ENCODE peak calls at places on chromosomes 2 and 18, in six cellular contexts. H, I, P, Y, G and Q are unnamed samples.

GRCh38 chr2:15772196-15772595 is 168.2 kb upstream of the MYCN start:
- DNase-seq in P (no peak), Y (no peak), G (no peak), H (no peak), I (no peak), Q (no peak)

GRCh38 chr2:11507517-11507916 is 26.3 kb upstream of the GREB1 start:
- DNase-seq in H (no peak), G (no peak), I (no peak), Y (no peak), P (no peak), Q (no peak)

GRCh38 chr2:22167256-22167655 is 1043.5 kb downstream of the TDRD15 start:
- DNase-seq in H (no peak), Y (no peak), G (no peak), P (no peak), I (no peak), Q (peak; percentile 17)

GRCh38 chr2:100476606-100477005 is 6.3 kb downstream of the NMS start:
- DNase-seq in I (no peak), H (no peak), Y (no peak), G (no peak), P (no peak), Q (no peak)

GRCh38 chr2:8794923-8795825 is 42.2 kb downstream of the KIDINS220 start:
- DNase-seq in G (peak; percentile 67), H (no peak), I (peak; percentile 90), P (no peak), Y (no peak), Q (peak; percentile 85)

GRCh38 chr2:8669157-8669852 is 12.6 kb upstream of the ID2 start:
- DNase-seq in Y (peak; percentile 2), I (peak; percentile 28), G (no peak), P (no peak), H (no peak), Q (no peak)

GRCh38 chr18:10953672-10954071 is 195.7 kb downstream of the PIEZO2 start:
- DNase-seq in I (no peak), H (no peak), P (no peak), G (no peak), Y (no peak), Q (no peak)

GRCh38 chr18:23231340-23232021 is 96.2 kb downstream of the CABLES1 start:
- DNase-seq in H (no peak), G (peak; percentile 97), P (no peak), I (peak; percentile 92), Y (no peak), Q (peak; percentile 90)

GRCh38 chr2:132374961-132375360 is 41.6 kb upstream of the GPR39 start:
- DNase-seq in H (no peak), G (no peak), Y (no peak), P (no peak), I (no peak), Q (no peak)

GRCh38 chr2:58870704-58871103 is 629.6 kb upstream of the FANCL start:
- DNase-seq in I (peak; percentile 2), P (no peak), H (no peak), G (no peak), Y (no peak), Q (no peak)

GRCh38 chr18:23824235-23824634 is 135.0 kb downstream of the LAMA3 start:
- DNase-seq in P (no peak), H (no peak), Y (no peak), G (no peak), I (peak; percentile 16), Q (peak; percentile 55)

GRCh38 chr2:46857871-46858696 is 57.5 kb downstream of the MCFD2 start:
- DNase-seq in P (no peak), Y (no peak), H (no peak), I (peak; percentile 92), G (peak; percentile 78), Q (peak; percentile 90)

GRCh38 chr2:217064234-217065103 is 204.6 kb upstream of the TNP1 start:
- DNase-seq in I (no peak), P (peak; percentile 69), Y (peak; percentile 52), G (peak; percentile 70), H (peak; percentile 13), Q (peak; percentile 14)

GRCh38 chr2:64837925-64838641 is 151.1 kb upstream of the SLC1A4 start:
- DNase-seq in G (no peak), H (no peak), P (no peak), Y (no peak), I (no peak), Q (no peak)

GRCh38 chr2:9941996-9942390 is 9.5 kb upstream of the GRHL1 start:
- DNase-seq in I (no peak), H (no peak), P (no peak), G (no peak), Y (peak; percentile 31), Q (no peak)

GRCh38 chr2:145593991-145594702 is 1074.2 kb upstream of the ZEB2 start:
- DNase-seq in P (no peak), I (peak; percentile 84), G (peak; percentile 91), H (no peak), Y (no peak), Q (peak; percentile 10)

GRCh38 chr2:212245868-212246267 is 292.7 kb downstream of the ERBB4 start:
- DNase-seq in I (no peak), H (no peak), Y (no peak), P (no peak), G (no peak), Q (no peak)

GRCh38 chr2:173667415-173667814 is 297.8 kb downstream of the SP3 start:
- DNase-seq in H (no peak), Y (no peak), G (no peak), I (no peak), P (no peak), Q (no peak)

GRCh38 chr18:3044931-3045698 is 32.2 kb upstream of the LPIN2 start:
- DNase-seq in Y (no peak), H (no peak), G (no peak), P (no peak), I (no peak), Q (peak; percentile 6)

GRCh38 chr2:52386433-52386832 is 1354.5 kb upstream of the NRXN1 start:
- DNase-seq in P (no peak), I (no peak), G (no peak), Y (no peak), H (no peak), Q (no peak)

GRCh38 chr2:213868526-213868925 is 542.3 kb upstream of the VWC2L start:
- DNase-seq in Y (no peak), H (no peak), P (no peak), I (no peak), G (no peak), Q (no peak)

GRCh38 chr2:47460766-47461165 is 57.8 kb downstream of the MSH2 start:
- DNase-seq in G (no peak), I (peak; percentile 2), Y (no peak), H (no peak), P (no peak), Q (no peak)

GRCh38 chr2:159042115-159042850 is 73.8 kb downstream of the TANC1 start:
- DNase-seq in G (no peak), P (no peak), H (no peak), I (no peak), Y (no peak), Q (no peak)

GRCh38 chr2:120229341-120229740 is 6.1 kb upstream of the TMEM185B start:
- DNase-seq in Y (no peak), I (no peak), G (no peak), H (no peak), P (no peak), Q (no peak)

GRCh38 chr2:176395273-176395854 is 126.1 kb downstream of the MTX2 start:
- DNase-seq in Y (no peak), P (no peak), G (peak; percentile 38), I (peak; percentile 13), H (no peak), Q (peak; percentile 27)
- H2AFZ ChIP-seq in Y (no peak overlapping the region), P (no peak overlapping the region), G (no peak overlapping the region), I (no peak overlapping the region), H (no peak overlapping the region), Q (no peak overlapping the region)

GRCh38 chr18:32029558-32029957 is 10.9 kb downstream of the RNF125 start:
- DNase-seq in Y (no peak), H (no peak), I (no peak), G (no peak), P (no peak), Q (no peak)

GRCh38 chr18:32037616-32038015 is 19.0 kb downstream of the RNF125 start:
- DNase-seq in H (no peak), G (no peak), I (no peak), Y (no peak), P (no peak), Q (no peak)

GRCh38 chr18:32036506-32037210 is 18.0 kb downstream of the RNF125 start:
- DNase-seq in P (no peak), I (no peak), H (no peak), Y (no peak), G (no peak), Q (no peak)

DNA sequence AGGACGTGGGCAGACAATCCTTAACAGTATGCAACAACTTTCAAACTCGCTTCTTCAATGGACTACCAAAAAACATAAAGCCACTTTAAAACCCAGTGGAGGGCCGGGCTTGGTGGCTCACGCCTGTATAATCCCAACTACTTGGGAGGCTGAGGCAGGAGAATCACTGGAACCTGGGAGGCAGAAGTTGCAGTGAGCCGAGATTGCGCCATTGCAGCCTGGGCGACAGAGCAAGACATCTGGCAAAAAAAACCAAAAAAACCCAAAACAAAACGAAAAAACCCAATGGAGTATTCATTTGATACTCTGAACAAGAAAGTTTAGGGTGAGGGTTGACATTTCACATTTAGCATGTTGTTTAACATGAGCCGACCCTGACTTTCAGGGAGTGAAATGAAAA is 14.0 kb downstream of the RNF125 start:
- DNase-seq in H (no peak), I (no peak), G (no peak), P (no peak), Y (no peak), Q (no peak)
- H2BK120ac ChIP-seq in H (no peak overlapping the region), I (no peak overlapping the region), G (no peak overlapping the region), P (no peak overlapping the region), Y (no peak overlapping the region), Q (no peak overlapping the region)

DNA sequence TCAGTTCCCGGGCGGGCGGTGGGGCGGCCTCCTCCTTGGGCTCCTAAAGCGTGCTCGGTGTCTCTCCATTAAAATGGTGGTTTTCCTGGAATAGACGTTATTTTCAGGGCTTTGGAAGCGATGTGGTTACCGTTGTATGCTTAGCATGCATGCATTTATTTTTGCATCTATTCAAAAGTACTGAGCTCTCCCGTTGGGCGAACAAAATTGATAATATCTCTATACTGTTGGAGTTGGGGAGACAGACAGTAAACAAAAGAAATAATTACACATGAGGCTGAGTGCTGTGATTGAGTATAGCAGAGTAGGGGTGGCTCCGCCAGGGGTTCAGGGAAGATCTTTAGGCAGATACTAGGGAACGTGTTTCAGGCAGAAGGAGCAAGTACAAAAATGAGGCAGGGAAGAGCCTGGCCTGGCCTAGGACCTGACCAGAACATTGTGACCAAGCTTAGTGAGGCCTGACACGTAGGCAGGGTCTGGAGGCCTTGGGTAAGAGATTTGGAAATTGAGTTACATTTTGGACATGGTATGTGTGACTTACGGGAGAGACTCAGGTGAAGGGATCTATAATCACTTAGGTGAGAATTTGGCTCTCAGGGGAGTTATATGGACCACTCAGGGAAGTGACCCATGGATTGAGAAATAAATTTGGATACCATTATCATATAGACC is 674 bp downstream of the NCAPH start:
- DNase-seq in I (no peak), G (no peak), Y (no peak), H (no peak), P (no peak), Q (no peak)
- H2AK5ac ChIP-seq in I (peak overlapping the region; percentile 80), G (no peak overlapping the region), Y (no peak overlapping the region), H (no peak overlapping the region), P (no peak overlapping the region), Q (no peak overlapping the region)

GRCh38 chr2:200901459-200902072 is 12.4 kb downstream of the NIF3L1 start:
- DNase-seq in Y (peak; percentile 81), I (peak; percentile 90), G (peak; percentile 91), P (peak; percentile 54), H (peak; percentile 50), Q (peak; percentile 94)
- H2AFZ ChIP-seq in Y (no peak overlapping the region), I (no peak overlapping the region), G (no peak overlapping the region), P (peak overlapping the region; percentile 18), H (no peak overlapping the region), Q (no peak overlapping the region)